ENCODE peak calls at places on chromosomes 3 and 15, in ten cellular contexts. V is iPS DF 19.7; P is T-cell; G is effector memory CD8-positive, alpha-beta T cell; O is AG20443; C is stimulated activated CD4-positive, alpha-beta T cell treated with anti-CD3 and anti-CD28 coated beads, Interleukin-2, amount 100 ng/mL, for 48 hours; X is iris pigment epithelial cell; R is CD8-positive, alpha-beta T cell; D is RWPE1; I is NCI-H2029. A is an unnamed sample.

GRCh38 chr3:177816667-177817208 is 619.5 kb upstream of the TBL1XR1 start:
- DNase-seq in R (no peak), V (no peak), P (no peak), G (no peak), D (peak), I (no peak), O (peak), C (no peak), X (peak), A (no peak)

GRCh38 chr15:72285927-72286516 is 13.7 kb upstream of the PARP6 start:
- DNase-seq in V (no peak), X (no peak), C (peak), O (peak), R (peak), I (peak), D (peak), G (peak), P (peak), A (peak)

GRCh38 chr3:29144807-29145206 is 136.1 kb upstream of the RBMS3 start:
- DNase-seq in D (no peak), G (no peak), O (peak), X (peak), V (no peak), I (no peak), R (no peak), P (no peak), C (no peak), A (no peak)

GRCh38 chr3:172520332-172520831 is 2.8 kb downstream of the TNFSF10 start:
- DNase-seq in C (no peak), O (peak), V (no peak), I (no peak), P (no peak), G (no peak), X (peak), R (no peak), D (peak), A (no peak)

GRCh38 chr3:184496933-184497332 is 64.7 kb upstream of the EPHB3 start:
- DNase-seq in X (no peak), O (no peak), I (peak), R (no peak), D (no peak), V (no peak), C (no peak), G (no peak), P (no peak), A (no peak)

GRCh38 chr3:189967254-189967865 is 153.3 kb downstream of the P3H2 start:
- DNase-seq in G (peak), X (peak), O (peak), I (peak), C (no peak), V (no peak), R (no peak), D (peak), P (no peak), A (peak)

GRCh38 chr3:42262525-42262924 is 3.5 kb downstream of the CCK start:
- DNase-seq in D (peak), P (no peak), X (peak), G (no peak), V (no peak), I (no peak), C (no peak), R (no peak), O (peak), A (no peak)

GRCh38 chr15:32856753-32857152 is 138.9 kb downstream of the GREM1 start:
- DNase-seq in D (no peak), V (no peak), O (no peak), G (no peak), C (no peak), I (no peak), X (peak), P (no peak), R (no peak), A (no peak)

GRCh38 chr3:165185707-165186327 is 10.4 kb downstream of the SLITRK3 start:
- DNase-seq in G (no peak), P (no peak), V (no peak), X (peak), I (peak), C (peak), R (no peak), O (peak), D (peak), A (no peak)